ENCODE peak calls at places on chromosomes 3 and 15, in four cellular contexts. Z, Q, H and S are unnamed samples.

GRCh38 chr3:14915636-14916222 is 31.7 kb upstream of the NR2C2 start:
- DNase-seq in H (no peak), Q (peak; percentile 6), Z (no peak), S (peak; percentile 21)

GRCh38 chr15:59247364-59247763 is 40.7 kb downstream of the LDHAL6B start:
- DNase-seq in Q (peak; percentile 87), Z (peak; percentile 45), H (no peak), S (peak; percentile 69)

GRCh38 chr3:81154611-81155143 is 606.8 kb downstream of the GBE1 start:
- DNase-seq in H (no peak), Z (no peak), Q (no peak), S (no peak)

GRCh38 chr3:53938645-53939044 is 47.0 kb upstream of the SELENOK start:
- DNase-seq in Q (peak; percentile 69), H (peak; percentile 17), Z (peak; percentile 19), S (peak; percentile 58)

GRCh38 chr3:155093261-155093660 is 13.1 kb downstream of the MME start:
- DNase-seq in H (no peak), Q (peak; percentile 2), Z (no peak), S (no peak)

GRCh38 chr3:112074616-112075497 is 11.3 kb upstream of the C3orf52 start:
- DNase-seq in Z (peak; percentile 7), Q (peak; percentile 73), H (no peak), S (peak; percentile 83)

GRCh38 chr3:125132815-125133214 is 77.0 kb upstream of the HEG1 start:
- DNase-seq in Q (no peak), Z (no peak), H (no peak), S (no peak)

GRCh38 chr3:128050597-128050996 is 1.6 kb upstream of the SEC61A1 start:
- DNase-seq in Q (no peak), H (no peak), Z (no peak), S (no peak)

GRCh38 chr3:50610181-50610971 is 1.2 kb downstream of the CISH start:
- DNase-seq in H (no peak), Q (peak; percentile 7), Z (no peak), S (peak; percentile 60)

GRCh38 chr3:105513042-105513441 is 146.3 kb downstream of the ALCAM start:
- DNase-seq in H (no peak), Z (no peak), Q (no peak), S (no peak)

GRCh38 chr3:192881159-192881786 is 36.4 kb downstream of the MB21D2 start:
- DNase-seq in H (no peak), Z (no peak), Q (no peak), S (no peak)

GRCh38 chr3:43338295-43338694 is 52.0 kb downstream of the SNRK start:
- DNase-seq in Z (no peak), Q (no peak), H (no peak), S (no peak)

GRCh38 chr3:59286791-59287531 is 237.1 kb upstream of the CFAP20DC start:
- DNase-seq in H (no peak), Q (peak; percentile 69), Z (no peak), S (peak; percentile 4)